ENCODE peak calls at places on chromosomes 16 and 17, in four cellular contexts. L is GM10248; U is tibial artery; T is stimulated activated naive CD8-positive, alpha-beta T cell treated with anti-CD3 and anti-CD28 coated beads, Interleukin-15, amount 100 ng/mL, for 72 hours. O is an unnamed sample.

GRCh38 chr17:66420961-66421371 is 118.6 kb downstream of the PRKCA start:
- DNase-seq in L (peak; percentile 39), U (no peak), T (peak; percentile 52), O (peak; percentile 23)

GRCh38 chr17:36643086-36643685 is 41.8 kb downstream of the MRM1 start:
- DNase-seq in L (no peak), U (no peak), T (no peak), O (no peak)

GRCh38 chr17:34781071-34781470 is 180.2 kb downstream of the CCT6B start:
- DNase-seq in L (no peak), U (no peak), T (no peak), O (no peak)

GRCh38 chr17:58755577-58756245 is at the start of gene PPM1E:
- DNase-seq in L (peak; percentile 82), U (no peak), T (peak; percentile 54), O (peak; percentile 34)

GRCh38 chr17:74008196-74008595 is 195.3 kb upstream of the RPL38 start:
- DNase-seq in L (no peak), U (no peak), T (peak; percentile 21), O (no peak)

GRCh38 chr17:72531729-72532128 is 410.9 kb downstream of the SOX9 start:
- DNase-seq in L (no peak), U (no peak), T (no peak), O (no peak)

GRCh38 chr16:5826332-5826731 is 728.7 kb upstream of the EEF2KMT start:
- DNase-seq in L (no peak), U (no peak), T (no peak), O (no peak)

GRCh38 chr17:13561606-13562270 is 40.0 kb downstream of the HS3ST3A1 start:
- DNase-seq in L (no peak), U (no peak), T (no peak), O (no peak)

GRCh38 chr16:1763521-1764511 is 7.5 kb downstream of the NME3 start:
- DNase-seq in L (no peak), U (no peak), T (no peak), O (no peak)

GRCh38 chr17:55348749-55349354 is 72.8 kb downstream of the MMD start:
- DNase-seq in L (peak; percentile 37), U (no peak), T (peak; percentile 23), O (peak; percentile 6)

GRCh38 chr16:9113707-9114106 is 22.3 kb downstream of the HAPSTR1 start:
- DNase-seq in L (no peak), U (no peak), T (no peak), O (no peak)

GRCh38 chr16:12531937-12532336 is 271.8 kb downstream of the CPPED1 start:
- DNase-seq in L (no peak), U (no peak), T (no peak), O (no peak)

GRCh38 chr17:39018267-39019134 is 51.3 kb upstream of the FBXO47 start:
- DNase-seq in L (peak; percentile 29), U (no peak), T (no peak), O (no peak)

O was measured in stimulated activated naive B cell treated with anti-CD40 and anti-IgM and Interleukin-4, amounts not matched to agents 10 μg/mL and 1 μg/mL and 100 μg/mL, for 72 hours.